ENCODE peak calls at places on chromosome 4, in seven cellular contexts. Y is activated CD4-positive, alpha-beta T cell treated with anti-CD3 and anti-CD28 coated beads for 36 hours; G is sciatic nerve; U is CD4-positive, alpha-beta T cell; X is GM12865; O is brain pericyte; Q is activated T-helper 1 cell treated with anti-CD3 and anti-CD28 coated beads, Interleukin-2, amount 50 U/mL, for 16 hours. K is an unnamed sample.

GRCh38 chr4:26885912-26886274 is 25.3 kb downstream of the STIM2 start:
- DNase-seq in Y (peak), G (no peak), U (no peak), X (peak), O (no peak), Q (no peak), K (peak)

GRCh38 chr4:2649604-2650114 is 106.5 kb downstream of the TNIP2 start:
- DNase-seq in Y (no peak), G (no peak), U (no peak), X (no peak), O (no peak), Q (no peak), K (no peak)

GRCh38 chr4:123116412-123116811 is 194.0 kb upstream of the NUDT6 start:
- DNase-seq in Y (no peak), G (no peak), U (no peak), X (no peak), O (no peak), Q (no peak), K (no peak)

GRCh38 chr4:119525771-119526712 is 102.6 kb downstream of the PDE5A start:
- DNase-seq in Y (no peak), G (no peak), U (no peak), X (no peak), O (no peak), Q (no peak), K (no peak)

GRCh38 chr4:148021706-148022105 is 289.8 kb downstream of the ARHGAP10 start:
- DNase-seq in Y (no peak), G (no peak), U (no peak), X (no peak), O (no peak), Q (no peak), K (no peak)

GRCh38 chr4:167428172-167428571 is 193.9 kb upstream of the SPOCK3 start:
- DNase-seq in Y (no peak), G (no peak), U (no peak), X (no peak), O (no peak), Q (no peak), K (no peak)

GRCh38 chr4:59540311-59540710 is 1659.8 kb upstream of the ADGRL3 start:
- DNase-seq in Y (no peak), G (no peak), U (no peak), X (no peak), O (no peak), Q (no peak), K (no peak)

GRCh38 chr4:101414496-101414895 is 67.2 kb upstream of the PPP3CA start:
- DNase-seq in Y (no peak), G (no peak), U (no peak), X (no peak), O (no peak), Q (no peak), K (no peak)

GRCh38 chr4:4666693-4667642 is 125.1 kb upstream of the STX18 start:
- DNase-seq in Y (no peak), G (peak), U (no peak), X (no peak), O (no peak), Q (no peak), K (no peak)

GRCh38 chr4:152942346-152942745 is 6.2 kb downstream of the FHDC1 start:
- DNase-seq in Y (no peak), G (no peak), U (no peak), X (no peak), O (no peak), Q (no peak), K (no peak)

GRCh38 chr4:103076777-103077347 is 301 bp upstream of the SLC9B2 start:
- DNase-seq in Y (peak), G (no peak), U (no peak), X (peak), O (no peak), Q (no peak), K (peak)

GRCh38 chr4:25807101-25807728 is 55.6 kb downstream of the SEL1L3 start:
- DNase-seq in Y (no peak), G (no peak), U (no peak), X (no peak), O (no peak), Q (no peak), K (no peak)

GRCh38 chr4:80577991-80578390 is 242.5 kb downstream of the CFAP299 start:
- DNase-seq in Y (no peak), G (no peak), U (no peak), X (no peak), O (no peak), Q (no peak), K (no peak)

GRCh38 chr4:40322853-40323252 is 12.3 kb upstream of the CHRNA9 start:
- DNase-seq in Y (no peak), G (no peak), U (no peak), X (no peak), O (no peak), Q (no peak), K (no peak)

GRCh38 chr4:112057479-112057878 is 87.8 kb upstream of the FAM241A start:
- DNase-seq in Y (no peak), G (no peak), U (no peak), X (no peak), O (no peak), Q (no peak), K (no peak)

GRCh38 chr4:38400946-38401345 is 263.1 kb upstream of the KLF3 start:
- DNase-seq in Y (no peak), G (no peak), U (no peak), X (no peak), O (no peak), Q (no peak), K (no peak)

GRCh38 chr4:55553442-55553841 is 6.7 kb upstream of the CLOCK start:
- DNase-seq in Y (no peak), G (no peak), U (no peak), X (peak), O (no peak), Q (no peak), K (peak)

GRCh38 chr4:53595204-53595603 is 3.9 kb upstream of the LNX1 start:
- DNase-seq in Y (no peak), G (no peak), U (no peak), X (no peak), O (no peak), Q (no peak), K (no peak)